ENCODE peak calls at places on chromosome 10, in nine cellular contexts. Q is endodermal cell; E is effector memory CD4-positive, alpha-beta T cell; R is IMR-90; H is cardiac muscle cell; K is CD8-positive, alpha-beta T cell; F is right atrium auricular region; V is iPS DF 6.9; L is heart right ventricle. B is an unnamed sample. For H3K4me1 and H3K9me3, the result is how much of the 10 kb centered on the place peaks cover.

GRCh38 chr10:79937661-79938226 is 11.2 kb downstream of the SFTPD start:
- DNase-seq in V (no peak), E (no peak), L (no peak), Q (peak), H (no peak), K (no peak), R (no peak), F (peak), B (no peak)

GRCh38 chr10:124453965-124454610 is 4.3 kb upstream of the NKX1-2 start:
- DNase-seq in F (no peak), E (no peak), Q (peak), L (no peak), K (no peak), H (no peak), R (no peak), V (no peak), B (no peak)

GRCh38 chr10:86651631-86652331 is 2.6 kb upstream of the OPN4 start:
- DNase-seq in Q (peak), E (no peak), R (no peak), L (no peak), K (no peak), H (no peak), F (peak), V (no peak), B (no peak)

GRCh38 chr10:43409385-43410109 is 561 bp upstream of the HNRNPF start:
- DNase-seq in R (no peak), E (peak), H (peak), L (peak), Q (no peak), F (no peak), K (peak), V (no peak), B (no peak)

GRCh38 chr10:97234403-97234802 is 48.6 kb upstream of the SLIT1 start:
- DNase-seq in H (peak), V (peak), L (no peak), K (no peak), Q (no peak), F (no peak), R (peak), E (no peak), B (peak)

GRCh38 chr10:96833220-96834001 is 1.3 kb downstream of the LCOR start:
- DNase-seq in R (peak), H (peak), E (peak), F (no peak), K (peak), V (no peak), Q (peak), L (peak), B (peak)

GRCh38 chr10:12897278-12897677 is 104.2 kb downstream of the CCDC3 start:
- DNase-seq in V (no peak), H (no peak), L (no peak), K (no peak), Q (peak), E (no peak), F (no peak), R (no peak), B (no peak)

GRCh38 chr10:115937756-115938032 is 335.3 kb downstream of the GFRA1 start:
- DNase-seq in Q (no peak), V (no peak), H (no peak), F (no peak), E (no peak), L (no peak), K (no peak), R (no peak), B (peak)

GRCh38 chr10:67780759-67781538 is 57.0 kb downstream of the DNAJC12 start:
- DNase-seq in V (no peak), F (no peak), H (no peak), Q (peak), K (no peak), E (no peak), R (no peak), L (no peak), B (no peak)

GRCh38 chr10:97320480-97321031 is 1.5 kb downstream of the FRAT1 start:
- DNase-seq in F (no peak), L (no peak), R (no peak), Q (peak), K (no peak), V (no peak), H (no peak), E (no peak), B (no peak)

GRCh38 chr10:128739937-128740336 is 613.7 kb upstream of the MKI67 start:
- DNase-seq in V (peak), L (no peak), E (no peak), R (no peak), K (no peak), H (no peak), F (no peak), Q (peak), B (no peak)

GRCh38 chr10:52746169-52746568 is 26.4 kb downstream of the MBL2 start:
- DNase-seq in L (no peak), V (no peak), R (no peak), H (no peak), K (no peak), E (no peak), F (no peak), Q (no peak), B (peak)

GRCh38 chr10:117830832-117831231 is 215.9 kb downstream of the RAB11FIP2 start:
- DNase-seq in H (no peak), F (no peak), K (peak), Q (peak), L (no peak), V (no peak), R (no peak), E (no peak), B (peak)

GRCh38 chr10:74932648-74933047 is 106.2 kb downstream of the KAT6B start:
- DNase-seq in F (peak), Q (no peak), V (no peak), R (no peak), H (no peak), K (no peak), E (no peak), L (peak), B (no peak)

GRCh38 chr10:112728997-112729396 is 221.1 kb upstream of the TCF7L2 start:
- DNase-seq in H (no peak), E (no peak), F (no peak), K (no peak), R (no peak), L (no peak), V (no peak), Q (no peak), B (no peak)
- H3K4me1 ChIP-seq in H (under half), E (under half), F (under half), K (under half), R (under half), L (under half), V (under half), Q (under half), B (under half)

GRCh38 chr10:132836832-132837540 is 51.0 kb upstream of the NKX6-2 start:
- DNase-seq in F (no peak), L (no peak), E (peak), Q (peak), H (peak), R (peak), K (peak), V (no peak), B (peak)
- H3K4me3 ChIP-seq in F (no peak), L (no peak), E (no peak), Q (no peak), H (no peak), R (no peak), K (no peak), V (no peak), B (no peak)

GRCh38 chr10:131735577-131735976 is 165.2 kb upstream of the PPP2R2D start:
- DNase-seq in E (no peak), Q (no peak), V (no peak), L (no peak), F (no peak), K (no peak), H (no peak), R (no peak), B (no peak)
- H3K9me3 ChIP-seq in E (under half), Q (under half), V (under half), L (under half), F (under half), K (under half), H (under half), R (half or more), B (under half)

DNA sequence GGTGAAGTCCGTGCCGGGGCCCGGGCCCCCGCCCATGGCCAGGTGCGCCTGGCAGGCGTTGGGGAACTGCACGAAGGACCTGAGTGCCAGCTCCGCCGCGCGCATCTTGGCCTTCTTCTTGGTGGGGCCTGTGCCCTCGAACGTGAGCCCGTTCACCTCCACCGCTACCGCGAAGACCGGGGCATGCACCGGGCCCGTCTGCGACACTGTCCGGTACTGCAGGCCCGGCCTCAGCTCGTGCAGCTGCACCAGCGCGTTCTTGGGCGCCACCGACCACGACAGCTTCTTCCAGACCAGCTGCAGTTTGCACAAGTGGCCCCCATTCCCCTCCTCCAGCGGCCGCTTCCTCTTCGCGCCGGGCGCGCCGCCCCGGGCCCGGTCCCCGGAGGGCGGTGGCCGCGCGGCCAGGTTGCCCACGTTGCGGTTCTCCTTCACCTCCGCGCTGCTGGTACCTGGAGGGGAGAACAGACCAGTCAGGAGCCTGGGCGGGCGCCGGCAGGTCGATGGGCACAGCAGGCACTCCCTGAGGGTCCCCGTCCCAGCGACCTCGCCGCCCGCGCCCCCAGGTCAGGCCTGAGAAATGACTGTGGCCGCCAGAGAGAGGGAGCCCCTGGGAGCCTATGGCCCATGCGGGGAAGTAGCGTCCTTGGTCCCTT is 307.4 kb downstream of the WDR37 start:
- DNase-seq in F (peak), R (no peak), H (no peak), Q (peak), K (no peak), L (no peak), E (no peak), V (no peak), B (no peak)
- H3K4me1 ChIP-seq in F (under half), R (under half), H (under half), Q (under half), K (under half), L (under half), E (under half), V (under half), B (under half)

GRCh38 chr10:49762566-49762877 is 399 bp upstream of the OGDHL start:
- DNase-seq in F (no peak), V (no peak), K (no peak), L (no peak), R (no peak), H (no peak), E (no peak), Q (no peak), B (no peak)
- H3K4me3 ChIP-seq in F (no peak), V (peak), K (no peak), L (peak), R (no peak), H (peak), E (no peak), Q (peak), B (peak)

DNA sequence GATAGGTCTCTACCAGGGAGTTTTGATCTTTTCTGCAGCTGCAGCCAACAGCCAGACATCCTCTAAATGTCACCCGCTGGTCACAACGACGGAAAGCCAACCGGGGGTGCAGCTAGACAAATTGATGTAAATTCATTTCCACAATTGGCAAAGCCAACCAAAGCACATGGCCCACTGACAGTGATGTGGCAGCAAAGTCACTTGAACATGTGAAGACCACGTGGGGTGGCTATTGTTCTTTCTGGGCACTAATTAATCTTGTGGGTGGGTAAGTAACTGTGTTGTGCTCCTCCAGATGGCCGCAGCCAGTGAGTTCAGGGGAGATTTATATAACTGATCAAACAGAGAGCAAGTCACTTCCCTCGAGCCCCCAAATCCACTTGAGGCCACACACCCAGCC is 354.1 kb downstream of the ANKRD30A start:
- DNase-seq in L (no peak), Q (no peak), H (no peak), R (no peak), K (no peak), E (no peak), F (no peak), V (no peak), B (no peak)
- H3K9me3 ChIP-seq in L (under half), Q (half or more), H (under half), R (under half), K (under half), E (under half), F (under half), V (under half), B (under half)

DNA sequence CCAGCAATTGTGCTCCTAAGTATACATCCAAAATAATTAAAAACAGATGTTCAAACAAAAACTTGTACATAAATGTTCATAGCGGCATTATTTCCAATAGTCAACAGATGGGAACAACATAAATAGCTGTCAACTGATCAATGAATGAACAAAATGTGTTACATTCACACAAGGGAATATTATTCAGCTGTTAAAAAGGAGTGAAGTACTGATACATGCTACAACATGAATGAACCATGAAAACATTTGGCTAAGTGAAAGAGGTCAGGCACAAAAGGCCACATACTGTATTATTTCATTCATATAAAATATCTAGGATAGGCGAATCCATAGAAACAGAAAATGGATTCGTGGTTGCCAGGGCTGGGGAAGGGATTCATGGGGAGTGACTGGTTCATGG is 109.1 kb downstream of the CDH23 start:
- DNase-seq in F (no peak), V (no peak), Q (no peak), H (no peak), E (no peak), R (no peak), L (no peak), K (no peak), B (no peak)
- H3K4me1 ChIP-seq in F (under half), V (under half), Q (under half), H (under half), E (under half), R (under half), L (under half), K (under half), B (under half)

DNA sequence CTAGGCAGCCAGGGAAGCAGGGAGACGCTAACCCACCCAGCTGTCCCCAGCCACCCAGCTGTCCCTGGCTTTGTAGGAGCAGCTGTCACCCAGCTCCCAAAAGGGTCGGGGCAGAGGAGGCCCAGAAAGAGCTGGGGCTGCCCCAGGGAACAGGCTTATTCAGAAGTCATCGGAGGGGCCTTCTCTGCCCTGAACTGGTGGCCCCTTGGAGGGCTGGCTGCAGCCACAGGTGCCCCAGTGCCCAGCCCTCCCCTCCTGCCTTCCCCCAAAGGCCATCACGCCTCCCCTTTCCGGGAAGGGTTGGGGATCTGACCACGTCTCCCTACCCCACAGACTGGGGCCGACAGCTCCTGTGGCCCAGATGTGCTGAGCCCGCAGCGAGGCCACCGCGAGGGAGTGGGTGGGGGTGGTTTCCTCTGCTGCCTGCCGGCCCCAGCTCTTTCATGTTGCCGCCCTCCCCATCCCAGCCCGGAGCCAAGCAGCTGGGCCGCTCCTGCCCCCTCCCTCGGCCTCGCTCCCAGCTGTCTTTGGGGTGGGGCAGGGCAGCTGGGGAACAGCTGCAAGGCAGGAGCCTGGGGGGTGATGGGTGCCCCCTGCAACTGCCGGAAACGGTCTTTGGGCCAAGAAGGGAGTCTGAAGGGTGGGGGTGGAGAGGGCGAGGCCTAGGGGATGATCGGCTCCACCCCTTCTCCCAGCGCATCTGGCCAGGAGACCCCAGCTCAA is 16.8 kb downstream of the TRIM8 start:
- DNase-seq in E (no peak), F (no peak), H (peak), Q (no peak), V (no peak), L (peak), K (peak), R (peak), B (peak)
- H3K4me3 ChIP-seq in E (peak), F (no peak), H (no peak), Q (no peak), V (no peak), L (no peak), K (peak), R (no peak), B (no peak)

GRCh38 chr10:133187091-133187905 is 27.3 kb downstream of the KNDC1 start:
- DNase-seq in H (no peak), L (no peak), E (no peak), V (no peak), R (no peak), F (no peak), Q (no peak), K (no peak), B (no peak)
- H3K9me3 ChIP-seq in H (under half), L (under half), E (under half), V (under half), R (under half), F (under half), Q (under half), K (under half), B (under half)

GRCh38 chr10:110358869-110359629 is 54.3 kb upstream of the SMNDC1 start:
- DNase-seq in E (no peak), V (no peak), H (no peak), L (no peak), F (no peak), Q (peak), K (no peak), R (no peak), B (no peak)

GRCh38 chr10:110356628-110357245 is 52.0 kb upstream of the SMNDC1 start:
- DNase-seq in E (peak), R (peak), L (peak), K (peak), H (peak), F (no peak), V (no peak), Q (no peak), B (no peak)

GRCh38 chr10:110357252-110357780 is 52.6 kb upstream of the SMNDC1 start:
- DNase-seq in R (peak), L (no peak), V (no peak), K (peak), Q (no peak), H (peak), F (no peak), E (peak), B (no peak)

GRCh38 chr10:110357871-110358270 is 53.2 kb upstream of the SMNDC1 start:
- DNase-seq in F (no peak), K (no peak), V (no peak), E (no peak), R (no peak), Q (no peak), H (no peak), L (no peak), B (no peak)

DNA sequence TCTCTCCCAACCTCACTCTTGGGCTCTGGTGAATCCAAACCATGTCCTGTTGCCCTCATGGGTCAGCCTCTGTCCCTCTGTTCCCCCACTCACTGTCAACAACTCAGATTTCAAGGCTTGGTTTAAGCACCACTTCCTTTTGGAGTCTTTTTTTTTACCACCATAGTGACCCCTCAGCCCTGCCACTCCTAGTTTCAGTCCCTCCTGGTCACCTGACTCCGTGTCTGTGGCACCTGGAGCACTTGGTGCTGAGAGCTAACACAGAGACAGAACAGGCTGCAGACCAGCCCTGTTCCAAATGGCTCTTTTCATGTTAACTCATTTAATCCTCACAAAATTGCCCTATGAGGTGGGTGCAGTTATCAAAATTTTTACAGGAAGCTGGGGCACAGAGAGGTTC is 53.6 kb upstream of the SMNDC1 start:
- DNase-seq in E (no peak), H (no peak), K (no peak), Q (no peak), L (no peak), F (no peak), R (no peak), V (no peak), B (no peak)
- H3K4me1 ChIP-seq in E (under half), H (under half), K (under half), Q (under half), L (under half), F (under half), R (under half), V (under half), B (under half)

B was measured in A673.